ENCODE peak calls at places on chromosomes 12 and 14, in eight cellular contexts. L is tibial nerve, T is keratinocyte, F is psoas muscle, R is pancreas, S is tibial artery, B is heart left ventricle, Y is adrenal gland. D is an unnamed sample. For H3K27me3 and H3K4me1, the result is how much of the 10 kb centered on the place peaks cover.

GRCh38 chr12:122740351-122740750 is 9.7 kb upstream of the HCAR1 start:
- DNase-seq in R (no peak), Y (no peak), S (peak), L (no peak), B (no peak), T (no peak), F (no peak), D (no peak)

GRCh38 chr14:98692832-98693231 is 579.2 kb downstream of the BCL11B start:
- DNase-seq in S (no peak), F (no peak), R (no peak), B (no peak), Y (no peak), T (no peak), L (no peak), D (peak)

GRCh38 chr14:35405304-35405996 is 901 bp upstream of the NFKBIA start:
- DNase-seq in L (no peak), F (peak), R (no peak), B (peak), S (peak), Y (no peak), T (no peak), D (no peak)

GRCh38 chr14:34064349-34064748 is 113.5 kb upstream of the EGLN3 start:
- DNase-seq in T (peak), F (peak), R (no peak), B (peak), L (peak), S (peak), Y (peak), D (peak)

GRCh38 chr12:77845831-77846230 is 15.1 kb downstream of the NAV3 start:
- DNase-seq in Y (no peak), L (no peak), T (no peak), B (no peak), R (no peak), S (no peak), F (no peak), D (no peak)

GRCh38 chr14:73888460-73888725 is 1.7 kb downstream of the ZNF410 start:
- DNase-seq in R (no peak), S (no peak), F (no peak), T (peak), Y (no peak), L (no peak), B (no peak), D (no peak)

GRCh38 chr14:23627961-23628360 is 8.2 kb upstream of the DHRS2 start:
- DNase-seq in T (no peak), L (no peak), R (no peak), F (no peak), B (no peak), S (no peak), Y (no peak), D (no peak)

GRCh38 chr14:105877645-105878044 is 351.3 kb downstream of the TMEM121 start:
- DNase-seq in Y (no peak), S (no peak), F (peak), T (no peak), R (no peak), L (no peak), B (no peak), D (no peak)

GRCh38 chr14:67618617-67619063 is 1.1 kb upstream of the ARG2 start:
- DNase-seq in T (peak), L (no peak), R (peak), S (no peak), Y (peak), F (no peak), B (no peak), D (no peak)

GRCh38 chr12:95544756-95545155 is 6.5 kb downstream of the USP44 start:
- DNase-seq in Y (no peak), B (no peak), F (no peak), S (no peak), R (no peak), L (no peak), T (no peak), D (no peak)

GRCh38 chr14:76267322-76268012 is 108.5 kb upstream of the ESRRB start:
- DNase-seq in B (peak), R (peak), Y (peak), F (peak), S (peak), T (no peak), L (peak), D (peak)

GRCh38 chr12:120220838-120221575 is 20.1 kb upstream of the RPLP0 start:
- DNase-seq in Y (peak), S (no peak), R (no peak), F (no peak), B (no peak), L (no peak), T (no peak), D (no peak)

GRCh38 chr12:6842075-6842474 is 1.4 kb downstream of the GNB3 start:
- DNase-seq in S (no peak), R (no peak), F (peak), L (no peak), B (no peak), Y (no peak), T (no peak), D (no peak)

GRCh38 chr12:122965356-122965755 is 907 bp downstream of the ABCB9 start:
- DNase-seq in B (no peak), Y (no peak), T (no peak), R (no peak), L (no peak), S (peak), F (no peak), D (no peak)

GRCh38 chr12:59431266-59431665 is 164.6 kb upstream of the SLC16A7 start:
- DNase-seq in T (no peak), S (no peak), F (no peak), Y (no peak), R (no peak), B (no peak), L (no peak), D (no peak)

GRCh38 chr12:130765186-130765659 is 49.1 kb upstream of the RIMBP2 start:
- DNase-seq in Y (no peak), B (no peak), S (no peak), L (no peak), R (no peak), T (no peak), F (no peak), D (no peak)

GRCh38 chr12:52401926-52402325 is 4.2 kb downstream of the KRT82 start:
- DNase-seq in T (no peak), L (no peak), Y (no peak), B (no peak), R (no peak), F (no peak), S (no peak), D (no peak)

GRCh38 chr14:95039259-95039992 is 117.9 kb downstream of the DICER1 start:
- DNase-seq in B (no peak), L (no peak), S (no peak), R (no peak), T (no peak), F (no peak), Y (no peak), D (peak)

GRCh38 chr12:4449862-4450222 is 4.2 kb upstream of the FGF6 start:
- DNase-seq in R (peak), L (no peak), T (no peak), F (no peak), Y (no peak), B (no peak), S (no peak), D (peak)

GRCh38 chr14:93976477-93977057 is at the start of gene ASB2:
- DNase-seq in S (peak), R (no peak), Y (no peak), B (peak), F (peak), L (no peak), T (no peak), D (no peak)

GRCh38 chr14:32078794-32079663 is 1.9 kb downstream of the ARHGAP5 start:
- DNase-seq in B (no peak), R (no peak), L (no peak), T (no peak), S (no peak), Y (peak), F (no peak), D (no peak)

GRCh38 chr14:54606178-54606577 is 39.2 kb downstream of the SAMD4A start:
- DNase-seq in B (peak), R (no peak), F (peak), Y (no peak), T (no peak), L (no peak), S (peak), D (no peak)

GRCh38 chr12:52310622-52311281 is 10.4 kb downstream of the KRT83 start:
- DNase-seq in S (peak), R (no peak), F (no peak), Y (no peak), B (no peak), T (no peak), L (no peak), D (no peak)

GRCh38 chr12:78674311-78675085 is 190.1 kb upstream of the SYT1 start:
- DNase-seq in S (no peak), L (no peak), R (no peak), T (no peak), Y (no peak), F (no peak), B (no peak), D (no peak)

GRCh38 chr12:88903333-88903732 is 323.1 kb upstream of the KITLG start:
- DNase-seq in R (no peak), L (no peak), B (no peak), Y (no peak), F (no peak), S (no peak), T (no peak), D (no peak)

GRCh38 chr14:63781686-63782085 is 53.8 kb upstream of the SGPP1 start:
- DNase-seq in R (no peak), F (no peak), T (no peak), S (no peak), L (no peak), B (no peak), Y (no peak), D (no peak)

GRCh38 chr14:101499513-101499912 is 61.8 kb upstream of the DIO3 start:
- DNase-seq in S (no peak), Y (no peak), L (peak), R (no peak), B (peak), F (no peak), T (no peak), D (no peak)

GRCh38 chr12:109130755-109131521 is 14.6 kb downstream of the ACACB start:
- DNase-seq in B (peak), T (no peak), L (no peak), F (peak), R (peak), S (peak), Y (peak), D (no peak)

GRCh38 chr12:51900323-51900889 is 6.9 kb upstream of the ACVRL1 start:
- DNase-seq in B (no peak), L (no peak), F (no peak), T (no peak), S (peak), Y (no peak), R (no peak), D (no peak)

GRCh38 chr12:118124333-118124874 is 11.5 kb upstream of the PEBP1 start:
- DNase-seq in S (no peak), B (no peak), R (no peak), L (no peak), F (no peak), T (no peak), Y (no peak), D (no peak)

GRCh38 chr12:50104614-50105366 is 982 bp downstream of the GPD1 start:
- DNase-seq in L (no peak), F (peak), R (no peak), B (no peak), T (no peak), Y (no peak), S (no peak), D (no peak)

GRCh38 chr12:30764251-30764650 is 9.5 kb upstream of the CAPRIN2 start:
- DNase-seq in L (no peak), B (no peak), F (no peak), S (no peak), T (no peak), Y (no peak), R (no peak), D (no peak)

GRCh38 chr14:50875359-50876090 is 3.7 kb downstream of the ABHD12B start:
- DNase-seq in B (no peak), F (no peak), S (no peak), T (no peak), L (no peak), Y (no peak), R (no peak), D (no peak)

GRCh38 chr14:50865677-50866076 is 6.2 kb upstream of the ABHD12B start:
- DNase-seq in F (no peak), Y (no peak), T (no peak), L (no peak), B (no peak), S (no peak), R (no peak), D (no peak)

GRCh38 chr14:50871914-50872732 is at the start of gene ABHD12B:
- DNase-seq in B (no peak), R (no peak), Y (peak), T (no peak), L (no peak), F (no peak), S (no peak), D (no peak)

GRCh38 chr14:50874842-50875241 is 3.0 kb downstream of the ABHD12B start:
- DNase-seq in T (no peak), R (no peak), B (no peak), S (no peak), F (no peak), Y (no peak), L (no peak), D (no peak)

GRCh38 chr14:50871223-50871622 is 630 bp upstream of the ABHD12B start:
- DNase-seq in Y (no peak), L (no peak), B (no peak), R (no peak), F (no peak), S (no peak), T (no peak), D (no peak)
- H3K27me3 ChIP-seq in Y (under half), L (under half), B (under half), R (under half), F (under half), S (under half), T (under half), D (under half)

DNA sequence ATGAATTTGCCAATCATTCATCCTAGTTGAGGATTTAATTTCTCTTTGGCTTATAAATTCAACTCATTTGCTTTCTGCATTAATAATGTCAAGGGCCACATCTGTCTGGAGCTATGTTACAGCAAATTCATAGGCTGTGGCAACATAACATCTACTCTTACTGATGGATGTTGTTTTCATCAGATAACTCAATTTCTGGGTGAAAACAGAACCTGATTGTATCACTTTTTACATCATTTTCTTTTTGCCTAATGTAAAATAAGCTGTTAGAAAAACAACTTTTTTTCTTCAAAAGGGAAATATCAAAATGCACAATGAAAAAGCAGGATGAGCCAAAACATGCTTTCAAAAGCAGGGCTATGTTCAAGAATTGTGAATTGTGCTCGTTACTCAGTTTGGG is 73.3 kb downstream of the HELB start:
- DNase-seq in L (no peak), F (no peak), B (no peak), Y (no peak), T (no peak), R (no peak), S (no peak), D (no peak)
- TF ChIP-seq CTCF in L (no peak), F (no peak), B (no peak), Y (no peak), T (no peak), R (no peak), S (no peak), D (no peak)

GRCh38 chr14:64825006-64825405 is 54.7 kb downstream of the SPTB start:
- DNase-seq in Y (no peak), S (no peak), F (no peak), L (no peak), B (no peak), T (no peak), R (no peak), D (no peak)
- H3K4me1 ChIP-seq in Y (under half), S (under half), F (under half), L (under half), B (under half), T (under half), R (under half), D (under half)

GRCh38 chr14:36662543-36663403 is 1.1 kb downstream of the PAX9 start:
- DNase-seq in F (peak), Y (no peak), S (peak), T (no peak), R (peak), L (no peak), B (no peak), D (no peak)
- H3K27me3 ChIP-seq in F (half or more), Y (half or more), S (half or more), T (half or more), R (under half), L (half or more), B (half or more), D (under half)